ENCODE peak calls at places on chromosomes 12 and 14, in four cellular contexts. L, I, T and W are unnamed samples.

GRCh38 chr12:68956466-68956865 is 23.5 kb upstream of the CPM start:
- DNase-seq in L (no peak), I (no peak), T (no peak), W (no peak)

GRCh38 chr12:131122631-131123030 is 168.9 kb downstream of the ADGRD1 start:
- DNase-seq in L (no peak), I (no peak), T (no peak), W (no peak)

GRCh38 chr14:105475269-105475915 is 771 bp downstream of the CRIP2 start:
- DNase-seq in L (peak), I (no peak), T (peak), W (no peak)

GRCh38 chr12:19298837-19299605 is 140.3 kb upstream of the AEBP2 start:
- DNase-seq in L (no peak), I (no peak), T (no peak), W (no peak)

GRCh38 chr14:76080009-76080408 is 71.7 kb upstream of the GPATCH2L start:
- DNase-seq in L (no peak), I (no peak), T (no peak), W (no peak)

GRCh38 chr12:58310368-58310767 is 369.0 kb downstream of the ATP23 start:
- DNase-seq in L (no peak), I (no peak), T (no peak), W (no peak)

GRCh38 chr14:91415794-91416743 is 1.6 kb downstream of the CCDC88C start:
- DNase-seq in L (no peak), I (peak), T (no peak), W (no peak)

GRCh38 chr14:93137864-93138263 is 22.1 kb upstream of the ITPK1 start:
- DNase-seq in L (peak), I (peak), T (peak), W (no peak)

GRCh38 chr12:132286912-132287311 is 42.5 kb downstream of the GALNT9 start:
- DNase-seq in L (no peak), I (peak), T (no peak), W (peak)